ENCODE peak calls at places on chromosomes 13 and 19, in five cellular contexts. Y is K562, L is H1, I is GM12878, T is HepG2. J is an unnamed sample.

GRCh38 chr13:79245937-79246574 is 160.0 kb downstream of the RBM26 start:
- DNase-seq in Y (no peak), L (no peak), I (peak), T (no peak), J (no peak)

GRCh38 chr19:16202320-16203255 is 4.9 kb downstream of the AP1M1 start:
- DNase-seq in Y (no peak), L (no peak), I (no peak), T (no peak), J (no peak)

GRCh38 chr19:32613008-32613407 is 32.0 kb downstream of the PDCD5 start:
- DNase-seq in Y (no peak), L (no peak), I (no peak), T (no peak), J (no peak)

GRCh38 chr13:43085545-43085944 is 62.2 kb downstream of the DNAJC15 start:
- DNase-seq in Y (peak), L (no peak), I (no peak), T (no peak), J (peak)

GRCh38 chr13:87677334-87678234 is 6.4 kb downstream of the SLITRK5 start:
- DNase-seq in Y (no peak), L (no peak), I (no peak), T (peak), J (no peak)

GRCh38 chr13:97538193-97538592 is 104.2 kb downstream of the RAP2A start:
- DNase-seq in Y (no peak), L (no peak), I (no peak), T (no peak), J (no peak)

GRCh38 chr13:30431269-30431950 is 9.1 kb downstream of the UBE2L5 start:
- DNase-seq in Y (no peak), L (no peak), I (no peak), T (no peak), J (no peak)

GRCh38 chr13:111382877-111383276 is 62.4 kb downstream of the TEX29 start:
- DNase-seq in Y (no peak), L (no peak), I (no peak), T (no peak), J (no peak)

GRCh38 chr19:57803594-57804325 is 11.0 kb downstream of the ZNF552 start:
- DNase-seq in Y (no peak), L (no peak), I (no peak), T (peak), J (no peak)

GRCh38 chr19:32018014-32018413 is 327.4 kb upstream of the ZNF507 start:
- DNase-seq in Y (no peak), L (no peak), I (no peak), T (no peak), J (no peak)

GRCh38 chr13:44058586-44059238 is 179.0 kb downstream of the LACC1 start:
- DNase-seq in Y (no peak), L (no peak), I (no peak), T (no peak), J (no peak)

DNA sequence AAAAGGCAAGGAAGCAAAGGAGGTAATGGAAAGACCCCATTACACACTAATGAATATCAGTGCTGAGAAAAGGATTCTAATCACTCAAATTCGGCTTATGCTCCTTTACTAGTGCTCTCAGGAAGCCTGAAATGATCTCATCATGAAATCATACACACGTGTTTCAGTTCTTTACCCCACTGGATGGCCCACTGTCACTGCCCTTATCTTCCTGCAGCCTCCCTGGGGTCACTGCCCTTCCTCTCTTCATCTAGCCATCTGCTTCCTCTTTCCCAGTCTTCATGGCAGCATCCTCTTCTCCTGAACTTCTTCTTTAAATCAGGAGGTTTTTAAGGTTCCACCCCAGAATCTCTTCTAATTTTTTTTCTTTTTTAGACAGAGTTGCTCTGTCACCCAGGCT is 27.9 kb upstream of the EEF1AKMT1 start:
- DNase-seq in Y (peak), L (no peak), I (no peak), T (no peak), J (no peak)
- TF ChIP-seq KDM1A in Y (no peak), L (no peak), I (no peak), T (no peak), J (no peak)

GRCh38 chr13:45678282-45678681 is 23.8 kb upstream of the CBY2 start:
- DNase-seq in Y (no peak), L (no peak), I (no peak), T (no peak), J (no peak)
- TF ChIP-seq HDAC2 in Y (no peak), L (no peak), I (no peak), T (no peak), J (no peak)

GRCh38 chr19:38032151-38032550 is 125.1 kb downstream of the SIPA1L3 start:
- DNase-seq in Y (no peak), L (no peak), I (no peak), T (no peak), J (no peak)
- TF ChIP-seq KDM1A in Y (no peak), L (no peak), I (no peak), T (no peak), J (no peak)

GRCh38 chr19:48290341-48290922 is 20.6 kb downstream of the ZNF114 start:
- DNase-seq in Y (no peak), L (peak), I (no peak), T (no peak), J (peak)
- TF ChIP-seq HDAC2 in Y (no peak), L (no peak), I (no peak), T (no peak), J (no peak)

DNA sequence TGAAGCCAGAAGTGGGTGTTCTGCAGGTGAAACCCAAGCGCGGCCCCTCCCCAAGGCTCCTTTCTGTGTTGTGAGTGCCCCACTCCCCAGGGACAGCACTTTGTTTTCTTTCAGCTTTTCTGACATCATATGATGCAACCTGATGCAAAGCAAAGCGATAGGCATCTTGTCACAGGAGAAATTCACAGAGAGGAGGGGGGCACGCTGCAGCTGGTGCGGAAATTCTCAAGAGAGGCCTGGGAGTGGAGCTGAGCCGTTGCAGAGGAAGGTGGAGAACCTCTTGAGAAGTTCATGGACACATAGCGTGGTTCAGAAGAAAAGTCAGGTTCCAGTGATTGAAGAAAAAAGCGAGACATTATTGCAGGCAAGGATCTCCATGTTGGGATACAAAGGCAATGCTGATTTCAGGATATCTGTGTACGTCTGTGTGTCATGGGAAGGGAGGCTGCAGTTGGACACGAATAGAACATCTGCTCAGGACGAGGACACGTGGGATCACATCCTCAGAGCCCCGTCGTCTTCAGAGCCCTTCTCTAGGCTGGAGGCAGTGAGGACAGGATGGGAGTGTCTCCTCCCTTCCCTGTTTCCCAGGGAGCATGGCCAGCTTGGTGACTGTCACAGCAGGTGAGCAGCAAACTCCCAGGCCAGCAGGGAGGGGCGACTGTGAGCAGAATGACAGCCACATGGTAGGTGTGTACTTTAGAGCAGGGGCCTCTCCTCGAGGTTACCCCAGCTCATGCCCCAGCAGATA is 79.2 kb downstream of the IRS2 start:
- DNase-seq in Y (no peak), L (no peak), I (no peak), T (no peak), J (no peak)
- TF ChIP-seq KDM1A in Y (no peak), L (no peak), I (no peak), T (no peak), J (no peak)

GRCh38 chr13:32549788-32550187 is 11.2 kb upstream of the N4BP2L2 start:
- DNase-seq in Y (no peak), L (no peak), I (no peak), T (peak), J (no peak)
- TF ChIP-seq HDAC2 in Y (no peak), L (no peak), I (no peak), T (no peak), J (no peak)

GRCh38 chr13:52112606-52113005 is 16.3 kb downstream of the NEK5 start:
- DNase-seq in Y (no peak), L (no peak), I (no peak), T (no peak), J (no peak)
- TF ChIP-seq KDM1A in Y (no peak), L (no peak), I (no peak), T (no peak), J (no peak)

GRCh38 chr19:41323430-41324125 is 13.6 kb downstream of the CCDC97 start:
- DNase-seq in Y (peak), L (no peak), I (no peak), T (peak), J (peak)
- TF ChIP-seq HDAC2 in Y (peak), L (no peak), I (no peak), T (no peak), J (no peak)

DNA sequence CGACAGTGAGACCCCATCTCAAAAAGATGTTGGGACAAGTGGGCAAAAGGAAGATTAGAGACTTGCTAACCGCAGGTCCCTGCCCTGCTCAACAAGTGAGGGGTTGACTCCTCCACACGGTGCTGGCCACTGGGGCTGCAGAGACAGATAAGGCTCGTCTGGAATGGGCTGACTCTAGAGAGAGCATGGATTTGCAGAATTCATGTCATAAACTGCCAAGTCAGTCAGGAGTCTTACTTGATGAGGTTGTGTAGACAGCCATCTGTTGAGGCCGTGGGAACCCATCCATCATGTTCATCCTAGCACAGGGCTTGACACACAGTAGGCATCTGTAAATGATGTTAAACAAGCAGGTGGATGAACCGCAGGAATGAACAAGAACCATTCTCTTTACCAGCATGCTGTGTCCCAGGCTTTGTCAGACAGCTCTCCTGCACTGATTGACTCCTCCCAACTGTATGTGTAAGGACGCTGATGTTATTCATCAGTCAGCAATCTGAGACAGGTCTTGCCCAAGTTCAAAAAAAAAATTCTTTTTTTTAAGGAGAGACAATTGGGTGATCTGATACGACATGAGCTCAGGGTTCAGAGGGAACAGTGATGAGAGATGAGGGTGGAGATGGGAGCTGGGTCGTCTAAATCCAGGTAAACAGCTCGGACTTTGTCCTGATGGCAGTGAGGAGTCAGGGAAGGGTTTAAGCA is 8.8 kb downstream of the PAF1 start:
- DNase-seq in Y (peak), L (no peak), I (no peak), T (no peak), J (no peak)
- TF ChIP-seq KDM1A in Y (peak), L (no peak), I (no peak), T (no peak), J (no peak)

DNA sequence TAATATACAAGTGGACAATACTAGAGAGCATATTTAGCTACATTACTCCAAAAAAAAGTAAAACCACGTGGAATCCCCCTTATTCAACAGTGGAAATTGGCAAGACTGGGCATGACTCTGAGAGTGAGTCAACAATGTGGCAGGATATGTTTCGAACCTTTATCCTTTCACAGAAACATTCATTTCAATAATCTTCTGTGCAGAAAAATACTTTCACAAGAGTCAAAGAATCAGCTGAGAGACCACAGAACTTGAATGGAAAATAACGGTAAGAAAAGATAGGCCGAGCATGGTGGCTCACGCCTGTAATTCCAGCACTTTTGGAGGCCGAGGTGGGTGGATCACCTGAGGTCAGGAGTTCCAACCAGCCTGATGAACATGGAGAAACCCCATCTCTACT is 25.1 kb upstream of the CD70 start:
- DNase-seq in Y (no peak), L (no peak), I (no peak), T (no peak), J (no peak)
- TF ChIP-seq HDAC2 in Y (no peak), L (no peak), I (no peak), T (no peak), J (no peak)